ENCODE peak calls at places on chromosomes 6 and 20, in six cellular contexts. P, A, B, U, R and C are unnamed samples.

GRCh38 chr6:87116922-87117321 is 22.0 kb upstream of the CGA start:
- DNase-seq in P (no peak), A (no peak), B (no peak), U (no peak), R (no peak), C (no peak)

GRCh38 chr20:44355503-44356352 is at the start of gene HNF4A:
- DNase-seq in P (no peak), A (peak; percentile 92), B (no peak), U (no peak), R (no peak), C (no peak)

GRCh38 chr6:99522531-99522930 is 7.3 kb upstream of the USP45 start:
- DNase-seq in P (no peak), A (peak; percentile 72), B (no peak), U (no peak), R (no peak), C (no peak)

GRCh38 chr6:111805511-111806181 is 67.6 kb downstream of the FYN start:
- DNase-seq in P (no peak), A (no peak), B (no peak), U (peak; percentile 23), R (peak; percentile 78), C (no peak)

GRCh38 chr6:63066053-63066704 is 145.1 kb upstream of the FKBP1C start:
- DNase-seq in P (no peak), A (peak; percentile 35), B (peak; percentile 2), U (no peak), R (no peak), C (no peak)

GRCh38 chr6:52106994-52107393 is 19.6 kb upstream of the PKHD1 start:
- DNase-seq in P (no peak), A (no peak), B (no peak), U (no peak), R (no peak), C (no peak)

GRCh38 chr6:69816569-69816968 is 19.8 kb upstream of the LMBRD1 start:
- DNase-seq in P (no peak), A (no peak), B (no peak), U (no peak), R (no peak), C (no peak)

GRCh38 chr6:35026434-35027222 is 114.5 kb downstream of the TCP11 start:
- DNase-seq in P (no peak), A (no peak), B (peak; percentile 13), U (no peak), R (no peak), C (no peak)

GRCh38 chr6:48826318-48826595 is 636.8 kb downstream of the MMUT start:
- DNase-seq in P (no peak), A (no peak), B (no peak), U (no peak), R (no peak), C (no peak)

GRCh38 chr6:163339466-163339865 is 75.1 kb upstream of the QKI start:
- DNase-seq in P (no peak), A (no peak), B (no peak), U (no peak), R (no peak), C (no peak)

GRCh38 chr20:4066551-4066950 is 51.2 kb upstream of the RNF24 start:
- DNase-seq in P (no peak), A (no peak), B (no peak), U (no peak), R (no peak), C (no peak)

GRCh38 chr6:25369450-25370086 is 90.4 kb downstream of the CARMIL1 start:
- DNase-seq in P (no peak), A (peak; percentile 23), B (no peak), U (no peak), R (no peak), C (no peak)

GRCh38 chr20:57838670-57839142 is 128.9 kb upstream of the PMEPA1 start:
- DNase-seq in P (no peak), A (no peak), B (no peak), U (no peak), R (no peak), C (peak; percentile 38)

GRCh38 chr6:156268849-156269248 is 508.3 kb upstream of the ARID1B start:
- DNase-seq in P (no peak), A (no peak), B (no peak), U (no peak), R (no peak), C (no peak)

DNA sequence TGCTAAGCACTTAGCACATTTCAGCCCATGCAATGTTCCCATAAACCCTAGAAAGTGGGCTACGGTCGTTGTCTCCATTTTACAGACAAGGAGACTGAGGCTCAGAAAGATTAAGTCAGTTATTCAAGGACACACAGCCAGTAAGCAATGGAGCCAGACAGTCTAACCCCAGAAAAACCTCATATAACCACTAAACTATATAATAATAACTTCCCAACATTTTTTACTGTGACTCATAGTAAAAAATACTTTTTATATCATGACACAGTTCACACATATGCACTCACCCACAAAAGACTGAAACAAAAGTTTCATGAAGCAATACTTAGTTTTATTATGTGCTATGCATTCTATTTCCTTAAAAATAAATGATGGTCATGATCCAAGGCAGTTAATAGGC is 66.2 kb upstream of the EYA2 start:
- DNase-seq in P (no peak), A (no peak), B (no peak), U (no peak), R (no peak), C (no peak)
- TF ChIP-seq ATF3 in P (no peak), A (no peak), B (no peak), U (no peak), R (no peak), C (no peak)

GRCh38 chr6:36349240-36349639 is 12.6 kb upstream of the BNIP5 start:
- DNase-seq in P (no peak), A (no peak), B (no peak), U (no peak), R (no peak), C (no peak)

GRCh38 chr6:36350082-36350481 is 13.4 kb upstream of the BNIP5 start:
- DNase-seq in P (no peak), A (no peak), B (no peak), U (no peak), R (no peak), C (no peak)

GRCh38 chr6:36352477-36353157 is 15.9 kb upstream of the BNIP5 start:
- DNase-seq in P (no peak), A (no peak), B (no peak), U (no peak), R (no peak), C (no peak)

GRCh38 chr6:36351152-36351571 is 14.5 kb upstream of the BNIP5 start:
- DNase-seq in P (no peak), A (no peak), B (no peak), U (no peak), R (no peak), C (no peak)

GRCh38 chr6:36350681-36351091 is 14.0 kb upstream of the BNIP5 start:
- DNase-seq in P (no peak), A (no peak), B (no peak), U (peak; percentile 67), R (no peak), C (no peak)
- TF ChIP-seq ATF3 in P (no peak), A (no peak), B (no peak), U (peak; percentile 38), R (no peak), C (no peak)

DNA sequence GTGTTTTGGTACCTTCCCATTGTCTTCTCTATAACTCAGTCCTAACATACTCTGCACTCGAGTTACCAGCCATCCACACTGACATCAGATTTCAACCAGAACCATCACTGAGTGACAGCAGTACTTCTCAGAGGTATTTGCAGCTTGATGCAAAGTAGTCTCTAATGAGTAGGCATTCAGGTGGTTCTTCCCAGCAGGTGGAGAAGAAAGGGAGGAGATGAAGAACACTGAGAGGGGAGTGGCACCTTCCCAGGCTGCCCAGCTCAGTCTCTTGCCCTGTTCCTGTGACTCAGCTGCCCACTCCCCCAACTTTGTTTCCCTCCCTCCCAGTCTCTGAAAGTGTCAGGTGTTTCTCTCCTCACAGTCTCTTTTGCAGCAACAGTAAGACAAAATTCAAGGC is 38.7 kb upstream of the SMIM28 start:
- DNase-seq in P (no peak), A (no peak), B (no peak), U (no peak), R (no peak), C (no peak)
- TF ChIP-seq ATF3 in P (no peak), A (no peak), B (no peak), U (no peak), R (no peak), C (no peak)

DNA sequence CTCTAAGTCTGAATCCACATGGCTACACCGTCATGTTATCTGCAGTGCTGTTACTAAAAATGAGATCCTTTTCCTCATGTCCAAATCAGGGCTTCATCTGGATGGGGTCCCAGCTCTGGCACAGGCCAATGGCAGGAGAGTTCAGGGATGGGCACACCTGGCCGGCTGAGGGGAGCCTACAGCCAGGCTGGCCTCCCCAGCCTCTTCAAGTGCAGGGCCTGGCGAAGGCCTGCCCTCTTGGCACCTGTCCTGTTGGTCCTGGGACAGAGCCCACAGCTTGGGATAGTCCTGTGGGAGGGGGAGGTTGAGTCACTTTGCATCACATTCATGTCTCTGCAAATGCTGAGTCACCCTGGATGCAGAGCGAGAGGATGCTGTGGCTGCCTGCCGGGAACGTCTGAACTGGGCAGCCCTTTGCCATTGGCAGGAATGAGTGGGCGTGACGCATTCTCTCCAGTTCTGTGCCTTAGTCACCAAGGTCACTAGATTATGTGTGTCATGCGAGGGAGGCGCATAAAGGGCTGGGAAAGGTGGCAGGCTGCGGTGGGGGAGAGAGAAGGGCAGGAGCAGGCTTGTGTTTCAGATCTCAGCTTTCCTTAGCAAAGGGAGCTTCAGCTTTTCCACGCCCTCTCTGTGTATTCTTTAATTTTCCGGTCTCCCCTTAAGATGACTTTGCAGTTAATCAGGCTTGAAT is 223.2 kb upstream of the ECI2 start:
- DNase-seq in P (peak; percentile 27), A (peak; percentile 88), B (peak; percentile 98), U (peak; percentile 78), R (no peak), C (peak; percentile 53)
- TF ChIP-seq ATF3 in P (no peak), A (peak; percentile 73), B (peak; percentile 68), U (no peak), R (no peak), C (no peak)

GRCh38 chr6:115753446-115753845 is 307.2 kb downstream of the FRK start:
- DNase-seq in P (no peak), A (no peak), B (no peak), U (no peak), R (no peak), C (no peak)
- TF ChIP-seq ATF3 in P (no peak), A (no peak), B (no peak), U (no peak), R (no peak), C (no peak)